ENCODE peak calls at places on chromosomes 4 and X, in eight cellular contexts. A is RCC 7860; T is endothelial cell; K is CD8-positive, alpha-beta T cell; Z is fibroblast of pulmonary artery; F is H54; G is hippocampal formation; B is HT1080. Q is an unnamed sample.
A peak's percentile ranks its signal among the peaks of the same experiment; 100 is the strongest.

GRCh38 chr4:16704488-16704887 is 194.0 kb downstream of the LDB2 start:
- DNase-seq in Z (no peak), A (no peak), K (no peak), G (no peak), T (no peak), F (no peak), B (no peak), Q (no peak)

GRCh38 chr4:8176547-8177399 is 18.2 kb upstream of the ABLIM2 start:
- DNase-seq in F (peak; percentile 42), K (peak; percentile 59), B (peak; percentile 46), G (peak; percentile 15), T (peak; percentile 67), A (peak; percentile 50), Z (peak; percentile 76), Q (peak; percentile 69)

GRCh38 chr4:168655182-168655581 is 158.3 kb downstream of the PALLD start:
- DNase-seq in K (no peak), Z (no peak), T (no peak), F (no peak), A (no peak), G (no peak), B (no peak), Q (no peak)

GRCh38 chrX:70219938-70220764 is 14.3 kb upstream of the AWAT1 start:
- DNase-seq in K (no peak), F (no peak), T (no peak), B (peak; percentile 21), Z (peak; percentile 18), G (no peak), A (peak; percentile 3), Q (peak; percentile 72)

GRCh38 chr4:1043658-1044468 is 32.4 kb downstream of the FGFRL1 start:
- DNase-seq in T (no peak), Z (peak; percentile 99), B (peak; percentile 99), G (peak; percentile 20), K (peak; percentile 16), F (peak; percentile 84), A (peak; percentile 99), Q (peak; percentile 90)

GRCh38 chr4:41670530-41670929 is 78.0 kb downstream of the PHOX2B start:
- DNase-seq in Z (no peak), K (no peak), T (no peak), G (no peak), F (no peak), B (no peak), A (no peak), Q (no peak)

GRCh38 chr4:79016878-79017277 is 77.6 kb upstream of the PAQR3 start:
- DNase-seq in T (no peak), Z (no peak), B (no peak), F (no peak), G (no peak), A (no peak), K (no peak), Q (no peak)

GRCh38 chrX:9757366-9757765 is 8.3 kb downstream of the GPR143 start:
- DNase-seq in K (no peak), T (no peak), A (no peak), G (no peak), B (no peak), Z (no peak), F (no peak), Q (no peak)

GRCh38 chr4:19791422-19792113 is 460.1 kb upstream of the SLIT2 start:
- DNase-seq in G (no peak), T (no peak), Z (peak; percentile 89), K (no peak), B (peak; percentile 11), A (no peak), F (no peak), Q (no peak)

GRCh38 chrX:118254611-118255010 is 91.3 kb upstream of the WDR44 start:
- DNase-seq in B (no peak), Z (peak; percentile 58), G (peak; percentile 32), F (peak; percentile 4), K (no peak), A (peak; percentile 18), T (peak; percentile 53), Q (no peak)

GRCh38 chrX:148865237-148865636 is 364.8 kb downstream of the AFF2 start:
- DNase-seq in F (no peak), T (no peak), G (no peak), Z (no peak), A (no peak), B (no peak), K (no peak), Q (no peak)

GRCh38 chr4:89753601-89754066 is 83.3 kb downstream of the SNCA start:
- DNase-seq in B (peak; percentile 92), F (no peak), A (peak; percentile 89), T (no peak), G (no peak), K (no peak), Z (peak; percentile 99), Q (peak; percentile 45)

Q was measured in Caco-2.